ENCODE peak calls at places on chromosomes 12 and 14, in ten cellular contexts. C, F, M, D, L, Y, I, W, V and H are unnamed samples. For H3K4me1, the result is how much of the 10 kb centered on the place peaks cover.

GRCh38 chr12:104281636-104282035 is 21.9 kb upstream of the EID3 start:
- DNase-seq in C (no peak), F (no peak), M (no peak), D (no peak), L (no peak), Y (no peak), I (no peak), W (no peak), V (no peak), H (no peak)

GRCh38 chr12:89135976-89136634 is 216.2 kb downstream of the DUSP6 start:
- DNase-seq in C (no peak), F (no peak), M (no peak), D (no peak), L (no peak), Y (no peak), I (no peak), W (no peak), V (no peak), H (no peak)

GRCh38 chr12:116559330-116560080 is at the start of gene MAP1LC3B2:
- DNase-seq in C (no peak), F (peak), M (peak), D (peak), L (peak), Y (peak), I (peak), W (peak), V (peak), H (peak)

GRCh38 chr12:114026805-114027204 is 60.7 kb upstream of the RBM19 start:
- DNase-seq in C (no peak), F (no peak), M (no peak), D (no peak), L (no peak), Y (no peak), I (no peak), W (no peak), V (no peak), H (no peak)

GRCh38 chr12:124440031-124440626 is 127.3 kb downstream of the NCOR2 start:
- DNase-seq in C (no peak), F (no peak), M (no peak), D (no peak), L (no peak), Y (no peak), I (no peak), W (no peak), V (no peak), H (no peak)

GRCh38 chr12:24795699-24796385 is 153.1 kb downstream of the BCAT1 start:
- DNase-seq in C (no peak), F (no peak), M (no peak), D (no peak), L (no peak), Y (no peak), I (no peak), W (no peak), V (no peak), H (no peak)

GRCh38 chr12:58564721-58565120 is 355.6 kb downstream of the LRIG3 start:
- DNase-seq in C (no peak), F (no peak), M (no peak), D (no peak), L (no peak), Y (no peak), I (no peak), W (no peak), V (no peak), H (no peak)

GRCh38 chr14:101090976-101091375 is 187.5 kb upstream of the RTL1 start:
- DNase-seq in C (no peak), F (no peak), M (no peak), D (no peak), L (no peak), Y (no peak), I (no peak), W (no peak), V (no peak), H (no peak)

GRCh38 chr14:57889245-57889644 is 23.4 kb upstream of the SLC35F4 start:
- DNase-seq in C (no peak), F (peak), M (no peak), D (no peak), L (peak), Y (no peak), I (no peak), W (peak), V (no peak), H (peak)

GRCh38 chr12:53102883-53103807 is at the start of gene SOAT2:
- DNase-seq in C (no peak), F (no peak), M (no peak), D (peak), L (peak), Y (no peak), I (peak), W (no peak), V (peak), H (no peak)

GRCh38 chr14:49989980-49990379 is 97.1 kb downstream of the ARF6 start:
- DNase-seq in C (no peak), F (no peak), M (no peak), D (no peak), L (no peak), Y (no peak), I (no peak), W (no peak), V (no peak), H (no peak)

GRCh38 chr14:49991491-49991890 is 98.6 kb downstream of the ARF6 start:
- DNase-seq in C (no peak), F (no peak), M (no peak), D (no peak), L (no peak), Y (no peak), I (peak), W (no peak), V (no peak), H (no peak)

GRCh38 chr14:49992036-49992435 is 99.2 kb downstream of the ARF6 start:
- DNase-seq in C (no peak), F (no peak), M (no peak), D (no peak), L (no peak), Y (no peak), I (no peak), W (no peak), V (no peak), H (no peak)

GRCh38 chr14:49986344-49987014 is 93.6 kb downstream of the ARF6 start:
- DNase-seq in C (no peak), F (no peak), M (no peak), D (no peak), L (no peak), Y (no peak), I (no peak), W (no peak), V (peak), H (no peak)

GRCh38 chr14:49988080-49988990 is 95.5 kb downstream of the ARF6 start:
- DNase-seq in C (no peak), F (no peak), M (no peak), D (no peak), L (no peak), Y (no peak), I (no peak), W (no peak), V (no peak), H (no peak)
- H3K4me1 ChIP-seq in C (under half), F (under half), M (under half), D (under half), L (under half), Y (under half), I (under half), W (under half), V (half or more), H (under half)

GRCh38 chr12:3428631-3429030 is 62.4 kb upstream of the PRMT8 start:
- DNase-seq in C (no peak), F (no peak), M (no peak), D (no peak), L (no peak), Y (no peak), I (no peak), W (no peak), V (no peak), H (no peak)
- TF ChIP-seq POLR2AphosphoS5 in C (no peak), F (no peak), M (no peak), D (no peak), L (no peak), Y (no peak), I (no peak), W (no peak), V (no peak), H (no peak)

GRCh38 chr14:68719634-68720384 is 73.1 kb downstream of the ZFP36L1 start:
- DNase-seq in C (no peak), F (no peak), M (no peak), D (no peak), L (no peak), Y (no peak), I (peak), W (no peak), V (no peak), H (no peak)
- H3K4me1 ChIP-seq in C (under half), F (under half), M (under half), D (under half), L (under half), Y (under half), I (under half), W (under half), V (half or more), H (under half)

GRCh38 chr12:50101663-50102062 is 2.1 kb upstream of the GPD1 start:
- DNase-seq in C (no peak), F (no peak), M (no peak), D (no peak), L (no peak), Y (peak), I (peak), W (no peak), V (peak), H (no peak)

GRCh38 chr12:50103351-50103750 is 457 bp upstream of the GPD1 start:
- DNase-seq in C (no peak), F (no peak), M (no peak), D (no peak), L (no peak), Y (no peak), I (no peak), W (no peak), V (no peak), H (no peak)

GRCh38 chr12:50102186-50102585 is 1.6 kb upstream of the GPD1 start:
- DNase-seq in C (no peak), F (no peak), M (no peak), D (no peak), L (no peak), Y (no peak), I (no peak), W (no peak), V (no peak), H (no peak)

GRCh38 chr12:50103767-50104321 is at the start of gene GPD1:
- DNase-seq in C (no peak), F (peak), M (peak), D (peak), L (no peak), Y (peak), I (peak), W (peak), V (peak), H (peak)

GRCh38 chr12:50102648-50103309 is 1.0 kb upstream of the GPD1 start:
- DNase-seq in C (no peak), F (no peak), M (no peak), D (no peak), L (no peak), Y (peak), I (no peak), W (no peak), V (no peak), H (no peak)
- TF ChIP-seq POLR2AphosphoS5 in C (no peak), F (no peak), M (no peak), D (no peak), L (no peak), Y (no peak), I (no peak), W (no peak), V (no peak), H (no peak)

GRCh38 chr12:6766651-6767300 is 613 bp downstream of the PTMS start:
- DNase-seq in C (no peak), F (peak), M (peak), D (peak), L (peak), Y (peak), I (peak), W (peak), V (peak), H (peak)
- H3K4me1 ChIP-seq in C (half or more), F (half or more), M (under half), D (half or more), L (half or more), Y (under half), I (under half), W (under half), V (half or more), H (under half)

GRCh38 chr12:122889658-122890561 is 6.0 kb downstream of the VPS37B start:
- DNase-seq in C (no peak), F (no peak), M (no peak), D (no peak), L (no peak), Y (no peak), I (no peak), W (no peak), V (no peak), H (no peak)

GRCh38 chr12:122886161-122886560 is 9.8 kb downstream of the VPS37B start:
- DNase-seq in C (no peak), F (peak), M (no peak), D (no peak), L (no peak), Y (no peak), I (no peak), W (no peak), V (no peak), H (no peak)

GRCh38 chr12:122887817-122888212 is 8.1 kb downstream of the VPS37B start:
- DNase-seq in C (no peak), F (no peak), M (no peak), D (no peak), L (no peak), Y (no peak), I (no peak), W (no peak), V (no peak), H (no peak)

GRCh38 chr12:122886851-122887816 is 8.8 kb downstream of the VPS37B start:
- DNase-seq in C (no peak), F (peak), M (peak), D (no peak), L (no peak), Y (no peak), I (peak), W (no peak), V (no peak), H (no peak)

GRCh38 chr12:122888232-122888752 is 7.6 kb downstream of the VPS37B start:
- DNase-seq in C (no peak), F (peak), M (peak), D (no peak), L (peak), Y (peak), I (no peak), W (peak), V (peak), H (peak)
- TF ChIP-seq POLR2AphosphoS5 in C (peak), F (peak), M (peak), D (peak), L (peak), Y (no peak), I (no peak), W (peak), V (no peak), H (peak)

GRCh38 chr12:111304642-111305071 is 64.2 kb downstream of the PHETA1 start:
- DNase-seq in C (no peak), F (no peak), M (no peak), D (no peak), L (no peak), Y (peak), I (peak), W (no peak), V (no peak), H (no peak)
- H3K4me1 ChIP-seq in C (under half), F (under half), M (under half), D (under half), L (under half), Y (under half), I (under half), W (under half), V (under half), H (under half)